ENCODE peak calls at places on chromosomes 11 and 22, in ten cellular contexts. Y, E, W, O, N, S, X, M, C and A are unnamed samples.

GRCh38 chr11:65448418-65449196 is 26.0 kb downstream of the NEAT1 start:
- DNase-seq in X (no peak), M (no peak), W (no peak), N (peak), Y (no peak), C (peak), E (peak), S (no peak), O (peak), A (no peak)

GRCh38 chr22:29769723-29770321 is 2.7 kb downstream of the UQCR10 start:
- DNase-seq in N (no peak), X (no peak), W (no peak), M (no peak), C (no peak), S (no peak), Y (no peak), O (no peak), E (no peak), A (no peak)

GRCh38 chr11:130599073-130599654 is 150.7 kb downstream of the ADAMTS15 start:
- DNase-seq in Y (no peak), E (peak), X (no peak), S (peak), W (no peak), N (peak), M (no peak), C (peak), O (peak), A (no peak)

GRCh38 chr11:111977141-111978027 is 40.2 kb downstream of the DIXDC1 start:
- DNase-seq in C (peak), E (no peak), S (peak), N (peak), M (peak), Y (no peak), X (peak), W (no peak), O (peak), A (peak)

GRCh38 chr11:69641681-69642548 is 959 bp downstream of the CCND1 start:
- DNase-seq in O (peak), M (peak), X (no peak), Y (no peak), S (no peak), W (no peak), N (peak), C (no peak), E (no peak), A (no peak)

GRCh38 chr11:118691926-118692830 is 12.7 kb upstream of the TREH start:
- DNase-seq in X (no peak), S (no peak), M (peak), E (peak), O (peak), C (no peak), W (no peak), N (peak), Y (no peak), A (no peak)

GRCh38 chr11:23112390-23112789 is 252.1 kb upstream of the CCDC179 start:
- DNase-seq in E (no peak), C (no peak), X (no peak), N (no peak), M (no peak), Y (no peak), S (no peak), O (no peak), W (no peak), A (no peak)

GRCh38 chr11:70517996-70518907 is 119.9 kb downstream of the CTTN start:
- DNase-seq in W (no peak), E (peak), M (no peak), N (no peak), Y (peak), C (no peak), S (no peak), X (no peak), O (peak), A (no peak)

GRCh38 chr22:27489265-27489675 is 312.3 kb downstream of the MN1 start:
- DNase-seq in E (peak), Y (no peak), C (no peak), S (no peak), N (peak), X (no peak), M (peak), W (no peak), O (peak), A (no peak)

GRCh38 chr11:128289048-128289447 is 298.3 kb downstream of the ETS1 start:
- DNase-seq in X (no peak), Y (no peak), S (no peak), M (no peak), N (no peak), E (no peak), O (no peak), C (no peak), W (no peak), A (no peak)

GRCh38 chr11:129723146-129723963 is 92.3 kb upstream of the TMEM45B start:
- DNase-seq in E (no peak), C (no peak), S (no peak), W (no peak), N (no peak), X (no peak), Y (no peak), O (no peak), M (no peak), A (no peak)

DNA sequence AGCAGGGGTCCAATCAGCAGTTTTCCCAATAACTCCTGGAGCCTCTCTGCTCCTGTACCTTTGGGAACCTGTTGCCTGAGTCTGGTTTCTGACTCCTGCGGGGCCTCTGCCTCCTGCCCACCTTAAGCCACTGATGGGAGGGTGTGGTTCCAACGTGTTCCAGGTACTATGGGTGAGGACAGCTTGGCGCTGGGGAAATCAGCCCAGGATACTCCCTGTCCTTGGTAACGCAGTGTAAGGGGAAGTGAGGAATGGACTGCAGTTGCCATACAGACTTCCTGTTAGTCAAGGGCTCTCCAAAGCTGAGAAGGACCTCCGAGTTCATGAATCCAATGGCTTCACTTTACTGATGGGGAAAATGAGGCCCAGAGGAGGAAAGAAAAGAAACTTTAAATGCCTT is 1.2 kb upstream of the MARK2 start:
- DNase-seq in C (no peak), O (no peak), W (no peak), E (no peak), S (peak), M (peak), X (no peak), N (no peak), Y (no peak), A (no peak)
- H3K4me3 ChIP-seq in C (no peak), O (no peak), W (peak), E (no peak), S (peak), M (no peak), X (no peak), N (no peak), Y (no peak), A (no peak)

GRCh38 chr11:83956119-83956697 is 670.0 kb upstream of the CCDC90B start:
- DNase-seq in N (no peak), S (no peak), O (no peak), X (no peak), M (no peak), W (no peak), Y (no peak), C (no peak), E (no peak), A (no peak)
- H3K4me3 ChIP-seq in N (no peak), S (no peak), O (no peak), X (peak), M (no peak), W (no peak), Y (no peak), C (no peak), E (no peak), A (no peak)

GRCh38 chr22:17945156-17945850 is 79.1 kb downstream of the MICAL3 start:
- DNase-seq in E (no peak), N (no peak), S (no peak), C (no peak), X (no peak), O (no peak), Y (no peak), W (no peak), M (no peak), A (no peak)
- H3K4me3 ChIP-seq in E (no peak), N (no peak), S (no peak), C (no peak), X (no peak), O (no peak), Y (no peak), W (no peak), M (no peak), A (no peak)

DNA sequence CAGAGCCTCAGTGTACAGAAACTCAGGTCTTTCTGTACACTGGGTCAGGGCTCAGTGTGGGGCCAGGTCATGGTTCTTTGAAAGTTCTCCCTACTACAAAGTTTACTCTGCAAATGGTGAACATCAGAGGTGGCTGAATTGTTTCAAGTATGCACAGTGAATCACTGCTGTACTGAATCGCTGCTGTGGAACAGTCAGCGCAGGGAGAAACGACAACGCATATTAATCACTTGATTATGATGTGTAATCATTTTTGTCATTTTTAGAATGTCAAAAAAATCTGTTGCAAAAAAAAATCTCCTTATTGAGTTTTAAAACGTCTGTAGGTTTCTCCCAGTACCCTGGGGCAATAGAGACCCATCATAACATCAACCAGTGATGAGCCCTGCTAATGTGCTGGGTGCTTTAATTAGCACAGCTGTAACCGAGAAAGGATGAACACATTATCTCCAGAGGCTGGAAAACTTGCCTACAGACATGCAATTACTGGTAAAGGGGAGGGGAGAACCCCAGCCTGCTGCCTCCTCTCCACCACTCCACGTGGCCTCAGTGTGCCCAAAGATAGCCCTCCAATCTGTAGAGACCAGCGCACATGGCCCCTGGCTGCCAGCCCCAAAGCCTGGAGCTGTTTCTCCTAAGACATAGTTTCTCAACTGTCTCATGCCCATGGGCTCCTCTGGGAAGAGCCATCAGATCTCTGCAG is 12.8 kb downstream of the ARRB1 start:
- DNase-seq in W (no peak), E (peak), C (no peak), N (no peak), X (no peak), M (no peak), S (no peak), Y (no peak), O (peak), A (no peak)
- H3K4me3 ChIP-seq in W (no peak), E (no peak), C (no peak), N (no peak), X (no peak), M (no peak), S (no peak), Y (no peak), O (no peak), A (no peak)

GRCh38 chr11:125166347-125166841 is 1.8 kb downstream of the PKNOX2 start:
- DNase-seq in E (peak), S (no peak), W (no peak), N (peak), X (peak), Y (no peak), M (no peak), O (peak), C (peak), A (peak)
- H3K4me3 ChIP-seq in E (peak), S (peak), W (peak), N (peak), X (peak), Y (no peak), M (no peak), O (peak), C (peak), A (peak)

GRCh38 chr11:43992834-43993637 is 50.6 kb downstream of the C11orf96 start:
- DNase-seq in M (peak), N (peak), Y (no peak), W (no peak), C (peak), O (peak), X (no peak), E (peak), S (no peak), A (no peak)
- H3K4me3 ChIP-seq in M (no peak), N (peak), Y (no peak), W (no peak), C (peak), O (no peak), X (no peak), E (peak), S (no peak), A (peak)

GRCh38 chr11:120168960-120169681 is 31.2 kb upstream of the TRIM29 start:
- DNase-seq in W (no peak), C (peak), E (peak), S (peak), M (peak), O (peak), N (peak), X (peak), Y (no peak), A (no peak)

GRCh38 chr11:120169981-120170698 is 32.2 kb upstream of the TRIM29 start:
- DNase-seq in O (no peak), E (no peak), S (no peak), W (no peak), Y (no peak), C (peak), X (no peak), N (no peak), M (no peak), A (no peak)

GRCh38 chr11:120167659-120168058 is 29.7 kb upstream of the TRIM29 start:
- DNase-seq in Y (no peak), W (no peak), O (no peak), E (no peak), X (no peak), S (no peak), C (peak), N (no peak), M (no peak), A (no peak)

GRCh38 chr11:120170741-120171261 is 32.9 kb upstream of the TRIM29 start:
- DNase-seq in W (no peak), N (no peak), M (no peak), E (no peak), C (peak), Y (no peak), X (no peak), S (no peak), O (no peak), A (peak)

GRCh38 chr11:120168108-120168959 is 30.4 kb upstream of the TRIM29 start:
- DNase-seq in M (no peak), C (peak), N (no peak), W (no peak), E (no peak), X (no peak), O (no peak), Y (no peak), S (no peak), A (no peak)
- H3K4me3 ChIP-seq in M (no peak), C (peak), N (peak), W (peak), E (peak), X (peak), O (peak), Y (peak), S (peak), A (peak)

GRCh38 chr22:22527312-22527711 is 7.2 kb upstream of the ZNF280A start:
- DNase-seq in M (no peak), Y (no peak), S (no peak), X (no peak), O (peak), W (no peak), C (no peak), N (no peak), E (no peak), A (no peak)
- H3K4me3 ChIP-seq in M (no peak), Y (no peak), S (no peak), X (no peak), O (no peak), W (no peak), C (no peak), N (no peak), E (no peak), A (no peak)